ENCODE peak calls at places on chromosomes 6 and 20, in five cellular contexts. T is mesendoderm, N is IMR-90, X is H1, K is H9. W is an unnamed sample.
A peak's percentile ranks its signal among the peaks of the same experiment; 100 is the strongest.

GRCh38 chr20:53652090-53652858 is 58.6 kb upstream of the ZNF217 start:
- DNase-seq in N (peak; percentile 28), T (no peak), K (no peak), X (no peak), W (no peak)

GRCh38 chr6:48641544-48641943 is 530.5 kb upstream of the PTCHD4 start:
- DNase-seq in X (no peak), K (no peak), N (peak; percentile 80), T (no peak), W (no peak)

GRCh38 chr6:134063966-134064445 is 11.6 kb upstream of the SLC2A12 start:
- DNase-seq in K (peak; percentile 74), N (peak; percentile 85), T (peak; percentile 86), X (no peak), W (peak; percentile 64)

GRCh38 chr6:15184441-15184861 is 61.4 kb upstream of the JARID2 start:
- DNase-seq in K (no peak), X (no peak), N (no peak), T (no peak), W (no peak)

GRCh38 chr6:3390698-3391097 is 66.2 kb downstream of the SLC22A23 start:
- DNase-seq in K (no peak), N (peak; percentile 69), X (no peak), T (no peak), W (no peak)

GRCh38 chr6:7671076-7671475 is 54.8 kb upstream of the BMP6 start:
- DNase-seq in K (no peak), T (no peak), N (peak; percentile 63), X (no peak), W (no peak)

GRCh38 chr20:5844063-5844681 is 94.0 kb downstream of the SHLD1 start:
- DNase-seq in K (no peak), X (no peak), T (no peak), N (peak; percentile 28), W (no peak)

GRCh38 chr6:135012764-135013163 is 41.9 kb downstream of the HBS1L start:
- DNase-seq in X (no peak), T (peak; percentile 6), N (peak; percentile 84), K (no peak), W (no peak)

GRCh38 chr6:141610741-141611140 is 522.0 kb upstream of the GJE1 start:
- DNase-seq in N (peak; percentile 51), K (no peak), X (peak; percentile 7), T (peak; percentile 46), W (no peak)

GRCh38 chr6:104940881-104941693 is 15.8 kb upstream of the LIN28B start:
- DNase-seq in T (peak; percentile 89), N (peak; percentile 30), X (no peak), K (peak; percentile 82), W (peak; percentile 77)

GRCh38 chr6:165799736-165800135 is 136.7 kb upstream of the PDE10A start:
- DNase-seq in K (no peak), T (no peak), N (no peak), X (no peak), W (no peak)

GRCh38 chr6:82006027-82006738 is 241.4 kb downstream of the IBTK start:
- DNase-seq in K (peak; percentile 46), X (no peak), N (peak; percentile 40), T (peak; percentile 49), W (no peak)

GRCh38 chr20:3470627-3471396 is at the start of gene ATRN:
- DNase-seq in N (peak; percentile 89), T (peak; percentile 84), K (peak; percentile 81), X (peak; percentile 39), W (peak; percentile 84)

GRCh38 chr6:149851461-149851860 is 12.7 kb downstream of the LRP11 start:
- DNase-seq in K (no peak), T (no peak), N (peak; percentile 78), X (no peak), W (no peak)

GRCh38 chr6:77450924-77451323 is 12.4 kb downstream of the HTR1B start:
- DNase-seq in N (peak; percentile 59), T (no peak), X (no peak), K (no peak), W (no peak)

GRCh38 chr20:58716476-58717277 is 24.1 kb downstream of the NPEPL1 start:
- DNase-seq in X (no peak), K (peak; percentile 29), T (no peak), N (no peak), W (peak; percentile 50)

GRCh38 chr6:105753184-105754097 is 332.7 kb upstream of the PRDM1 start:
- DNase-seq in T (peak; percentile 90), N (peak; percentile 59), X (no peak), K (no peak), W (no peak)

GRCh38 chr20:36574278-36575065 is 1.1 kb downstream of the TGIF2 start:
- DNase-seq in K (peak; percentile 55), N (peak; percentile 38), T (peak; percentile 70), X (no peak), W (peak; percentile 48)

GRCh38 chr6:155377061-155377460 is 62.8 kb upstream of the TFB1M start:
- DNase-seq in X (no peak), K (no peak), N (peak; percentile 96), T (no peak), W (no peak)

GRCh38 chr6:6793388-6794250 is 205.1 kb downstream of the LY86 start:
- DNase-seq in N (no peak), K (no peak), X (no peak), T (no peak), W (no peak)

GRCh38 chr6:13194852-13195251 is 133.5 kb downstream of the TBC1D7 start:
- DNase-seq in T (peak; percentile 77), N (peak; percentile 65), K (peak; percentile 54), X (peak; percentile 29), W (no peak)

GRCh38 chr6:170434114-170434820 is 118.8 kb downstream of the PSMB1 start:
- DNase-seq in T (peak; percentile 47), K (no peak), N (peak; percentile 50), X (no peak), W (no peak)

GRCh38 chr20:20732641-20733040 is 20.2 kb upstream of the RALGAPA2 start:
- DNase-seq in N (no peak), K (no peak), X (no peak), T (no peak), W (no peak)

GRCh38 chr6:165615629-165616028 is 47.4 kb downstream of the PDE10A start:
- DNase-seq in T (peak; percentile 35), N (peak; percentile 60), K (no peak), X (no peak), W (no peak)

GRCh38 chr6:169849396-169849795 is 98.0 kb downstream of the ERMARD start:
- DNase-seq in X (no peak), N (no peak), K (no peak), T (no peak), W (no peak)

GRCh38 chr6:16082367-16082766 is 46.5 kb upstream of the MYLIP start:
- DNase-seq in T (no peak), N (no peak), K (no peak), X (no peak), W (no peak)

GRCh38 chr6:2920671-2921112 is 17.6 kb upstream of the SERPINB9 start:
- DNase-seq in T (peak; percentile 42), X (no peak), N (no peak), K (peak; percentile 70), W (no peak)

GRCh38 chr6:24574809-24575208 is 71.2 kb downstream of the KIAA0319 start:
- DNase-seq in K (no peak), N (no peak), X (no peak), T (peak; percentile 76), W (no peak)

GRCh38 chr6:111410371-111410770 is 72.6 kb downstream of the REV3L start:
- DNase-seq in K (no peak), N (no peak), T (no peak), X (no peak), W (no peak)

GRCh38 chr6:111411978-111412574 is 70.9 kb downstream of the REV3L start:
- DNase-seq in K (no peak), T (no peak), X (no peak), N (no peak), W (no peak)

GRCh38 chr6:111414373-111414772 is 68.6 kb downstream of the REV3L start:
- DNase-seq in X (no peak), K (no peak), N (no peak), T (no peak), W (no peak)

GRCh38 chr6:111409430-111409829 is 73.6 kb downstream of the REV3L start:
- DNase-seq in K (no peak), N (no peak), T (no peak), X (no peak), W (no peak)

GRCh38 chr6:111411046-111411445 is 72.0 kb downstream of the REV3L start:
- DNase-seq in N (no peak), T (no peak), K (no peak), X (no peak), W (no peak)
- H2BK5ac ChIP-seq in N (no peak overlapping the region), T (no peak overlapping the region), K (no peak overlapping the region), X (no peak overlapping the region), W (no peak overlapping the region)

GRCh38 chr20:63464289-63464635 is 8.2 kb downstream of the KCNQ2 start:
- DNase-seq in T (no peak), N (no peak), K (no peak), X (no peak), W (no peak)
- H3K23ac ChIP-seq in T (no peak overlapping the region), N (no peak overlapping the region), K (no peak overlapping the region), X (no peak overlapping the region), W (no peak overlapping the region)

GRCh38 chr6:124964084-124964763 is 2.0 kb downstream of the RNF217 start:
- DNase-seq in K (no peak), X (no peak), T (no peak), N (peak; percentile 65), W (no peak)
- H2BK5ac ChIP-seq in K (no peak overlapping the region), X (no peak overlapping the region), T (no peak overlapping the region), N (peak overlapping the region; percentile 90), W (no peak overlapping the region)

DNA sequence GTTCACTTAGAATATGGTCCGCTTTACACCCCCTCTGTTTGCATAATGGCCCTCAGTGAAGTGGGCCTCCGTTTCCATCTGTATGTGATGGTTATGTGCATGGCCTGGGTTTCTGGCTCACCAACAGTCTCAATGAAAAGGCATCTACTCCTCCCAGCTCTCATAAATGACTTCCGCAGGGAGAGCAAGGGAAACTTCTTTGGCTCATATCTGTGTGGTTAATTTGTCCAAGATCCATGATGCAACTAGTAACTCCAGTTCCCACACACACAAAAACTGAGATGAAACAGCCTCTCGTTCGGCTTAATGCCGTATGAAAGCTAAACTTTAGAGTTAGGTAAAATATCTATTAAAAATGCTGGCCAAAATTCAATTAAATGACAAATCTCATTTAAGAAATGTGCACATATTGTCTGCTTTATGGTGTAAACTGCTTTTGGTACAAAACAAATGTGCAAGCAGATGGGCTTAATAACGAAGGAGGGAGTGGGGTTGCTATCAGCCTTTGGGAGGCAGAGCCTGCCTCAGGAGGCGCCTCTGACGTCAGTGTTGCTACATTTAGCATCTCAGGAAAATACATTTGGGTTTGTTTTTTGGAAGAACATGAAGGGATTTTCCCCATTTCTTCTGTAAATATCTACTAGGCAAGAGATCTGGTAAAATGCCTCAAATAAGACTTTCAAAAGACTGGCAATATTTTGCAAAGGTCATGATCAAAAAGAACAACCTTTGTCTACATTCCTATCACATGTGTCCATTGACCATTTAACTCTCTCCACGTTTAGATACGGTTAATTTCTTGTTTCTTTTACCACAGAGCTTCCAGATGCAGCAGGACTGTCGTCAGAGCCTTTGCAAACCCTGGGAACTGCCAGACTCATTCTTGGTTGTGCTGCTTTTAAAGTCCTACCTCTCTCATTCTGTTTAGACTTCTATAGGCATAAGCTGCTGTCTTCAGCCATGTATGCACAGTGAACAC is 96.8 kb downstream of the ARMC2 start:
- DNase-seq in K (no peak), X (no peak), T (no peak), N (peak; percentile 93), W (no peak)
- H3K23ac ChIP-seq in K (no peak overlapping the region), X (no peak overlapping the region), T (no peak overlapping the region), N (peak overlapping the region; percentile 59), W (no peak overlapping the region)

W was measured in neuronal stem cell.